ENCODE peak calls at places on chromosomes 4 and X, in six cellular contexts. One of them, this sample, is unnamed.

GRCh38 chr4:51943221-51943620 is 76.9 kb downstream of the LRRC66 start:
- DNase-seq in HCT116: no peak
- DNase-seq in K562: no peak
- DNase-seq in HepG2: peak
- DNase-seq in GM12878: no peak
- DNase-seq in H1: no peak
- DNase-seq in this sample: no peak

GRCh38 chr4:180060159-180060889 is 2182.9 kb upstream of the TENM3 start:
- DNase-seq in HCT116: no peak
- DNase-seq in K562: no peak
- DNase-seq in HepG2: no peak
- DNase-seq in GM12878: no peak
- DNase-seq in H1: no peak
- DNase-seq in this sample: no peak

GRCh38 chrX:55480390-55481062 is 9.1 kb downstream of the USP51 start:
- DNase-seq in HCT116: no peak
- DNase-seq in K562: peak
- DNase-seq in HepG2: no peak
- DNase-seq in GM12878: no peak
- DNase-seq in H1: no peak
- DNase-seq in this sample: no peak

GRCh38 chr4:123017636-123018390 is 95.4 kb upstream of the NUDT6 start:
- DNase-seq in HCT116: no peak
- DNase-seq in K562: no peak
- DNase-seq in HepG2: no peak
- DNase-seq in GM12878: no peak
- DNase-seq in H1: no peak
- DNase-seq in this sample: no peak

GRCh38 chrX:154457491-154458115 is 478 bp upstream of the PLXNA3 start:
- DNase-seq in HCT116: no peak
- DNase-seq in K562: peak
- DNase-seq in HepG2: no peak
- DNase-seq in GM12878: no peak
- DNase-seq in H1: no peak
- DNase-seq in this sample: no peak

GRCh38 chr4:602559-602942 is 22.8 kb upstream of the PDE6B start:
- DNase-seq in HCT116: peak
- DNase-seq in K562: peak
- DNase-seq in HepG2: peak
- DNase-seq in GM12878: no peak
- DNase-seq in H1: peak
- DNase-seq in this sample: peak

GRCh38 chrX:22950278-22951266 is 49.2 kb upstream of the DDX53 start:
- DNase-seq in HCT116: no peak
- DNase-seq in K562: no peak
- DNase-seq in HepG2: no peak
- DNase-seq in GM12878: no peak
- DNase-seq in H1: no peak
- DNase-seq in this sample: no peak

GRCh38 chr4:144564358-144564757 is 81.6 kb upstream of the HHIP start:
- DNase-seq in HCT116: no peak
- DNase-seq in K562: no peak
- DNase-seq in HepG2: no peak
- DNase-seq in GM12878: no peak
- DNase-seq in H1: no peak
- DNase-seq in this sample: no peak

GRCh38 chr4:17111959-17112659 is 213.7 kb upstream of the LDB2 start:
- DNase-seq in HCT116: no peak
- DNase-seq in K562: peak
- DNase-seq in HepG2: peak
- DNase-seq in GM12878: no peak
- DNase-seq in H1: peak
- DNase-seq in this sample: peak

GRCh38 chrX:7120578-7121219 is 26.8 kb upstream of the STS start:
- DNase-seq in HCT116: no peak
- DNase-seq in K562: no peak
- DNase-seq in HepG2: peak
- DNase-seq in GM12878: no peak
- DNase-seq in H1: no peak
- DNase-seq in this sample: no peak

GRCh38 chr4:36492590-36492989 is 211.2 kb downstream of the DTHD1 start:
- DNase-seq in HCT116: no peak
- DNase-seq in K562: no peak
- DNase-seq in HepG2: no peak
- DNase-seq in GM12878: no peak
- DNase-seq in H1: no peak
- DNase-seq in this sample: no peak

GRCh38 chrX:101370888-101371504 is 15.0 kb downstream of the BTK start:
- DNase-seq in HCT116: no peak
- DNase-seq in K562: no peak
- DNase-seq in HepG2: no peak
- DNase-seq in GM12878: no peak
- DNase-seq in H1: no peak
- DNase-seq in this sample: no peak

DNA sequence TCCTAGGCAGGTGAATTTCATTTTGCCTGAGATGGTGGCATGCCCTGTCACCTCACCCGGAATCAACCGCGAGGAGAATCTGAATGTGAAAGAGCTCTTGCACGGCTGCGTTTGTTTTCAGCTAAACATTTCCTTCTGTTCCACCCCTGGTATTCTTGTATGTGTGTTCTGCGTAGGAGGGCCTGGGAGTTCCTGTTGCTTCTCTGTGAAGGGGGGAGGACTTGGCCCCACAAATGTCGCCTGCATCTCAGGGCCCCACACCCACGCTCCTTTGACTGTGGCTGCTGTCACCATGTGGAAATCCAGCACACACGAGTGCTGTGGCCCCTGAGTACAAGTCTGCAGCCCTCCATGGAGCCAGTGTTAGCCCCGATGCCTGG is 45.8 kb upstream of the CLCN4 start:
- DNase-seq in HCT116: no peak
- DNase-seq in K562: no peak
- DNase-seq in HepG2: no peak
- DNase-seq in GM12878: peak
- DNase-seq in H1: no peak
- DNase-seq in this sample: no peak
- H3K9ac ChIP-seq in HCT116: no peak
- H3K9ac ChIP-seq in K562: no peak
- H3K9ac ChIP-seq in HepG2: no peak
- H3K9ac ChIP-seq in GM12878: peak
- H3K9ac ChIP-seq in H1: no peak
- H3K9ac ChIP-seq in this sample: no peak

DNA sequence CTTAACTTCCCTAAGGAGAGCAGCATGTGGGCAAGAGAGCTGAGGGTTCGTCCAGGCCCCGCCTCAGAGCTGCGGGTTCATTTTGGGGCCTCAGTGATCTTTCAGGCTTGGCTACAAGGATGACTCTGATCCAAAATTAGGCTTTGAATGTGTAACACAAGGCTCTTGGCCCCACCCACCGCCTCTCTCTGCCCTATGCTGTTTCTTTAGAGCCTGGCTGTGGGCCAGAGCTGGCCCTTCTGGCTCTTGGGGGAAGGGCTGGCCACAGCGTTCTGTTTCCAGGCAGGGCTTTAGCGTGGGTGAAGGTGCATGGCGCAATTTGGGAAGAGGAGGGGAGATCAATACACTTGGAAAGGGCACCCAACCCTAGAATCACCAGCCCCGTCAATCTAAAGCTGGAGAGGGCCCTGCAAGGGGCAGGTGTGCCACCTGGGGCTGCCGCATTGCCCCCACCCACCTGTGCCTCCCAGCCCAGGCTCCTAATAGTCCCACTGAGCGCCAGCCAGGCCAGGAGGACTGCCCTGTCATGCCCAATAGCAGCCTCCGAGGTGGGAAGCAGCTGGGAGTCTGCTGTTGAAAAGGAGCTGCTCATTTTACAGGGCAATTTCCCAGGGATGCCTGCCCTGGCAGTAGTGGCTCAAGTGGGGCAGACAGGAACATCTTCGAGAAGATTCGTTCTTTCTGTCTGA is 84.5 kb upstream of the MAML3 start:
- DNase-seq in HCT116: no peak
- DNase-seq in K562: no peak
- DNase-seq in HepG2: no peak
- DNase-seq in GM12878: no peak
- DNase-seq in H1: no peak
- DNase-seq in this sample: no peak
- TF ChIP-seq ZNF274 in HCT116: no peak
- TF ChIP-seq ZNF274 in K562: no peak
- TF ChIP-seq ZNF274 in HepG2: no peak
- TF ChIP-seq ZNF274 in GM12878: no peak
- TF ChIP-seq ZNF274 in H1: no peak
- TF ChIP-seq ZNF274 in this sample: no peak

GRCh38 chrX:5724123-5724522 is 504.5 kb downstream of the NLGN4X start:
- DNase-seq in HCT116: no peak
- DNase-seq in K562: no peak
- DNase-seq in HepG2: no peak
- DNase-seq in GM12878: no peak
- DNase-seq in H1: no peak
- DNase-seq in this sample: no peak

GRCh38 chrX:5730561-5730960 is 498.1 kb downstream of the NLGN4X start:
- DNase-seq in HCT116: no peak
- DNase-seq in K562: no peak
- DNase-seq in HepG2: no peak
- DNase-seq in GM12878: no peak
- DNase-seq in H1: no peak
- DNase-seq in this sample: no peak

DNA sequence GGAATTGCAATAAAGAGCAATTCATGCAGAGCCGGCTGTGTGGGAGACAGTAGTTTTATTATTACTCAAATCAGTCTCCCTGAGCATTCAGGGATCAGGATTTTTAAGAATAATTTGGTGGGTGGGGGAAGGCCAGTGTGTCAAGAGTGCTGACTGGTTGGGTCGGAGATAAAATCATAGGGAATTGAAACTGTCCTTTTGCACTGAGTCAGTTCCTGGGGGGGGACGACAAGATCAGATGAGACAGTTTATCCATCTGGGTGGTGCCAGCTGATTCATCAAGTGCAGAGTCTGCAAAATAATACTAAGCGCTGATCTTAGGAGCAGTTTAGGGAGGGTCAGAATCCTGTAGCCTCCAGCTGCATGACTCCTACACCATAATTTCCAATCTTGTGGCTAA is 502.4 kb downstream of the NLGN4X start:
- DNase-seq in HCT116: no peak
- DNase-seq in K562: no peak
- DNase-seq in HepG2: no peak
- DNase-seq in GM12878: no peak
- DNase-seq in H1: no peak
- DNase-seq in this sample: no peak
- H3K9ac ChIP-seq in HCT116: no peak
- H3K9ac ChIP-seq in K562: no peak
- H3K9ac ChIP-seq in HepG2: no peak
- H3K9ac ChIP-seq in GM12878: no peak
- H3K9ac ChIP-seq in H1: no peak
- H3K9ac ChIP-seq in this sample: no peak

GRCh38 chr4:183751081-183751480 is 92.0 kb downstream of the TRAPPC11 start:
- DNase-seq in HCT116: no peak
- DNase-seq in K562: no peak
- DNase-seq in HepG2: no peak
- DNase-seq in GM12878: no peak
- DNase-seq in H1: no peak
- DNase-seq in this sample: no peak

GRCh38 chr4:183746305-183747229 is 87.5 kb downstream of the TRAPPC11 start:
- DNase-seq in HCT116: no peak
- DNase-seq in K562: no peak
- DNase-seq in HepG2: no peak
- DNase-seq in GM12878: peak
- DNase-seq in H1: no peak
- DNase-seq in this sample: no peak

GRCh38 chr4:183747380-183747779 is 88.3 kb downstream of the TRAPPC11 start:
- DNase-seq in HCT116: no peak
- DNase-seq in K562: no peak
- DNase-seq in HepG2: no peak
- DNase-seq in GM12878: no peak
- DNase-seq in H1: no peak
- DNase-seq in this sample: no peak

GRCh38 chr4:183747931-183748664 is 89.0 kb downstream of the TRAPPC11 start:
- DNase-seq in HCT116: no peak
- DNase-seq in K562: no peak
- DNase-seq in HepG2: no peak
- DNase-seq in GM12878: no peak
- DNase-seq in H1: no peak
- DNase-seq in this sample: no peak
- TF ChIP-seq ZNF274 in HCT116: no peak
- TF ChIP-seq ZNF274 in K562: no peak
- TF ChIP-seq ZNF274 in HepG2: no peak
- TF ChIP-seq ZNF274 in GM12878: no peak
- TF ChIP-seq ZNF274 in H1: no peak
- TF ChIP-seq ZNF274 in this sample: no peak

GRCh38 chr4:38665846-38666490 is 2.0 kb downstream of the KLF3 start:
- DNase-seq in HCT116: no peak
- DNase-seq in K562: no peak
- DNase-seq in HepG2: no peak
- DNase-seq in GM12878: no peak
- DNase-seq in H1: no peak
- DNase-seq in this sample: no peak
- H3K9ac ChIP-seq in HCT116: peak
- H3K9ac ChIP-seq in K562: peak
- H3K9ac ChIP-seq in HepG2: peak
- H3K9ac ChIP-seq in GM12878: peak
- H3K9ac ChIP-seq in H1: no peak
- H3K9ac ChIP-seq in this sample: peak

GRCh38 chr4:6873291-6873690 is 36.3 kb upstream of the TBC1D14 start:
- DNase-seq in HCT116: no peak
- DNase-seq in K562: no peak
- DNase-seq in HepG2: no peak
- DNase-seq in GM12878: no peak
- DNase-seq in H1: no peak
- DNase-seq in this sample: no peak

GRCh38 chr4:6868386-6868785 is 41.2 kb upstream of the TBC1D14 start:
- DNase-seq in HCT116: no peak
- DNase-seq in K562: no peak
- DNase-seq in HepG2: no peak
- DNase-seq in GM12878: no peak
- DNase-seq in H1: no peak
- DNase-seq in this sample: no peak

GRCh38 chr4:6875431-6875831 is 34.2 kb upstream of the TBC1D14 start:
- DNase-seq in HCT116: no peak
- DNase-seq in K562: no peak
- DNase-seq in HepG2: no peak
- DNase-seq in GM12878: no peak
- DNase-seq in H1: no peak
- DNase-seq in this sample: no peak

GRCh38 chr4:6873792-6874461 is 35.7 kb upstream of the TBC1D14 start:
- DNase-seq in HCT116: peak
- DNase-seq in K562: peak
- DNase-seq in HepG2: peak
- DNase-seq in GM12878: no peak
- DNase-seq in H1: no peak
- DNase-seq in this sample: peak

DNA sequence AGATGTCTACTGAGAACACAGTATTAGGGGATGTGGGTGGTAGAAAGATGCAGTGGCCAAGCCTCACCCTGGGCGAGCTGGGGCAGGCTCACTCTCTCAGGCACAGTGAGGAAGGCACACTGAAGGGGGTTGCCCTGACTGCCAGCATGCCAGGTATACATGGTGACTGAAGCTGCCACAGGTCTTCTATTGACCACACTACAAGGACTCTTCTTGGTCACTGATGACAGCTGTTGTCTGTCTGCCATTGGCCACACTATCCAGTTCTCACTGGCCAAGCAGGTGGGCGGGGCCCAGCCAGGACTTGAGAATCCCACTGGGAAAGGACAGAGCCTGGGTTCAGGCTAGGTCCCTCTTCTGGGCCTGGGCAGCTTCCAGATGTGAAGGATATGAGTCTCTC is 39.7 kb upstream of the TBC1D14 start:
- DNase-seq in HCT116: no peak
- DNase-seq in K562: peak
- DNase-seq in HepG2: no peak
- DNase-seq in GM12878: no peak
- DNase-seq in H1: no peak
- DNase-seq in this sample: no peak
- TF ChIP-seq ZNF274 in HCT116: no peak
- TF ChIP-seq ZNF274 in K562: no peak
- TF ChIP-seq ZNF274 in HepG2: no peak
- TF ChIP-seq ZNF274 in GM12878: no peak
- TF ChIP-seq ZNF274 in H1: no peak
- TF ChIP-seq ZNF274 in this sample: no peak